ENCODE peak calls at places on chromosomes 3 and 15, in five cellular contexts. X, C, G, Q and F are unnamed samples.

GRCh38 chr3:144900366-144900765 is 928.7 kb downstream of the DIPK2A start:
- DNase-seq in C (no peak), Q (no peak), G (no peak), X (no peak), F (no peak)

GRCh38 chr15:40392986-40393948 is 10.7 kb downstream of the KNSTRN start:
- DNase-seq in G (no peak), X (no peak), C (no peak), Q (no peak), F (no peak)

GRCh38 chr3:190044142-190044541 is 76.6 kb downstream of the P3H2 start:
- DNase-seq in X (no peak), C (no peak), Q (no peak), G (no peak), F (no peak)

GRCh38 chr3:148951599-148952361 is 39.6 kb upstream of the GYG1 start:
- DNase-seq in G (no peak), Q (no peak), C (no peak), X (no peak), F (no peak)

GRCh38 chr3:172329070-172329469 is 119.2 kb downstream of the GHSR start:
- DNase-seq in G (no peak), X (no peak), C (no peak), Q (no peak), F (no peak)

GRCh38 chr3:134971359-134971758 is 176.3 kb downstream of the EPHB1 start:
- DNase-seq in X (no peak), G (no peak), Q (no peak), C (no peak), F (no peak)

GRCh38 chr3:90055721-90056120 is 948.3 kb downstream of the EPHA3 start:
- DNase-seq in X (no peak), Q (no peak), C (no peak), G (no peak), F (no peak)

GRCh38 chr3:195080571-195081141 is 190.3 kb downstream of the XXYLT1 start:
- DNase-seq in G (peak), C (no peak), X (no peak), Q (no peak), F (no peak)

GRCh38 chr3:147130461-147130860 is 275.9 kb downstream of the ZIC4 start:
- DNase-seq in X (no peak), C (no peak), Q (no peak), G (no peak), F (no peak)

DNA sequence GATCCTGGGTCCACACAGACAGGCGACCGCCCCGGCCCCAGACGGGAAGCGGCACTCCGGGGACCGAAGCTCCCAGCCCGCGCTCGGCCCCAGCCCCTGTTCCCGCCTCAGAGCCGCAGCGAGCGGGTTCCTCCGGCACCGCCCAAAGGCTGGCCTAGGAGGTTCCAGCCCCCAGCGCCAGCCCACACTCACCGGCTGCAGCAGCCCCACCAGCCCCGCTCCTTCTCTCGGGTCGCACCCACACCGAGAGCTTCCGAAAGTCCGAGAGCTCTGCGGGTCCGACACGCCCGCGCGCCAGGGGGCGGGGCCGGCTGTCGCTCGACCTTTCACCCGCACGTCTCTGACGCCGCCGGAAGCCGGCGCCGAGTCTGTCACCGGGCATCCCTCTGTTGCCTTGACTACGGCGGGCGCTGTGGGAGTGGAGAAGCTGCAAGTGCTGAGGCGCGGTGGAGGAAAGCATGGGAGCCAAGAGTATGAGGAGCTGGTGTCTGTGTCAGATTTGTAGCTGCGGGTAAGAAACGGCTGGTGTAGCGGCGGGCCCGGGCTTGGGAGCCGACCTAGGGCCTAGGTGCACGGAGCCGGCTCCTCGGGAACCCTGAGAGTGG is at the start of the genes EFL1 and SAXO2:
- DNase-seq in Q (peak), X (peak), C (peak), G (peak), F (peak)
- TF ChIP-seq POLR2A in Q (peak), X (peak), C (no peak), G (no peak), F (peak)

GRCh38 chr3:52537165-52537635 is 795 bp downstream of the UQCC5 start:
- DNase-seq in C (no peak), G (no peak), Q (no peak), X (no peak), F (no peak)

GRCh38 chr3:52537726-52538421 is 1.5 kb downstream of the UQCC5 start:
- DNase-seq in G (no peak), C (no peak), X (no peak), Q (no peak), F (no peak)

GRCh38 chr3:52536112-52536368 is 365 bp upstream of the UQCC5 start:
- DNase-seq in G (no peak), X (no peak), Q (no peak), C (no peak), F (no peak)

GRCh38 chr3:52535411-52536111 is 844 bp upstream of the UQCC5 start:
- DNase-seq in C (no peak), Q (no peak), G (no peak), X (no peak), F (peak)

DNA sequence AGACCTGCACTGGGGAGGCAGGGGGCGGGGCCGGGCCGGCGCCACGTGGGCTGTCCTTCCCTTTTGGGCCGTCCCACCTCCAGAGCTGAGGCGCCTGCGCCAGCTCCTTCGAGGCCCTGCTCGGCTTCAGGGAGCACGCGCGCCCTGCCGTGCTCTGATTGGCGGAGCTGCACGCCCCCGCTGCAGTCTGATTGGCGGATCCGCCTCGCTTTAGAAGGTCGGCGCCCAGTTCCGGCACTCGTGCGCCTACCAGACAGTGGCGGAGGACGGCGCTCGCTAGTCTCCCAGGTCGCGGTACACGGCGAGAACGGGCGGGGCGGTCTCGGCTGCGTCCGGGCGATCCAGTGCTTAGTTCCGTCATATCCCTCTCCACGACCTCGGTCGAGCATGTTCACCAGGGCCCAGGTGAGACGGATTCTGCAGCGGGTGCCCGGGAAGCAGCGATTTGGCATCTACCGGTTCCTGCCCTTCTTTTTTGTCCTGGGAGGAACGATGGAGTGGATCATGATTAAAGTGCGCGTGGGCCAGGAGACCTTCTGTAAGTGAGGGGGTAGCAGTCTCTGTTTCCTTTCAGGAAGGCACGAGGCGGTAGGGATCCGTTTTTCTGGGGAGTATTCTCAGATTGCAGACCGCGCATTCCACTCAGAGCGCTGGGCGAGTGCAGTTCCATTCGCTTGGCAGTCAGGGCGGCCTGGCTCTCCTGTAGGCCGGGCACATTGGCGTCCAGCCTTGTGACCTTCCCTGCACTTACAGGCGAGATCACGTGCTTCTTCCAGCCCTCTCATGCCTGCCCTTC is at the start of gene UQCC5:
- DNase-seq in X (peak), G (peak), C (peak), Q (peak), F (peak)
- TF ChIP-seq POLR2A in X (peak), G (peak), C (peak), Q (peak), F (peak)

GRCh38 chr3:9467451-9467850 is 70.0 kb downstream of the SETD5 start:
- DNase-seq in Q (no peak), C (no peak), X (no peak), G (no peak), F (no peak)

GRCh38 chr3:9473496-9473895 is 76.1 kb downstream of the SETD5 start:
- DNase-seq in Q (no peak), G (no peak), X (no peak), C (no peak), F (no peak)

GRCh38 chr3:9469953-9470352 is 72.5 kb downstream of the SETD5 start:
- DNase-seq in G (no peak), X (no peak), Q (no peak), C (no peak), F (no peak)

GRCh38 chr3:9468460-9468859 is 71.0 kb downstream of the SETD5 start:
- DNase-seq in C (no peak), X (no peak), Q (no peak), G (no peak), F (no peak)
- TF ChIP-seq POLR2A in C (no peak), X (no peak), Q (no peak), G (no peak), F (no peak)

DNA sequence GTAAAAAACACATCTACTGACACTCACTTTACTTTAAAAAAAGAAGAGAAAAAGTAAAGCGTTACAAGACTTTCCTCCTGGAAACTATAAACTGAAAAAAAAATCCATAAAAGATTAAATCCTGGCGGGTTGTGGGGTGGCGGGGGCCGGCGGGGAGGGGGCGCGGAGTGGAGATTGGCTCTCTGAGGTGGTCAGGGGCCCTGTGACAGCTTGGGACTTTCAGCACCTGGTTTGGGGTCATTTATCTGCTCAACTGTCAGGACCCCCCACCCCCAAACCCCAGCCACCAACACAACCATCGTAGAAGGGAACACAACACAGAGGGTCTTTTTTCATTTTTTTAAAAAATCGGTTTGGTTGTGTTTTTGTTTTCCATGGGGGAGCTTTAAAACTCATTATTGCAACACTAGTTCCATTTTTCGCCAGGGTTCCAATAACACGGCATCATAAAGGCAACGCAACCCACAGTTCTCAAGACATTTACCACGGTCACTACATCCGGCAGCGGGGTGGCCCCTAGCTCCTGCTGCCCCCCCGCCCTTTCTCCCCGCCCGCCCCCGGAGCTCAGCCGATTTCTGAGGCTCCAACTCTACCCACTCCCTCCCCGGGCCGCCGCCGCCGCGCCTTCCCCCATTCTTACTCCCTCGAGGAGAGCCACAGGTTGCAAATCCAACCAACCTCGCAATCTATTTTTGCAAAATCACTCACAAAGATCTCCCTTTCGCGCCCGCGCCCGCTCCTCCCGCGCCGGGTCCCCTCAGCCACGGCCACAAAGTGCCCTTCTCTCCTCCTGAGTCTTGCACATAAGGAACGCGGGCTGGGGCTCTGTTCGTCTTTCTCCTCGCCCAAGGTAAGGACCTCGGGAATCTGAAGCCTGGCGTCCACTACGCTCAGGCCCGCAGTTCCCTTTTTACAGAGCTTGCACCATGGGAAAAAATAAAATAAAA is 1.8 kb downstream of the BCL6 start:
- DNase-seq in Q (no peak), G (peak), C (no peak), X (peak), F (no peak)
- TF ChIP-seq POLR2A in Q (no peak), G (no peak), C (no peak), X (no peak), F (no peak)

GRCh38 chr3:169144271-169144670 is 519.2 kb downstream of the MECOM start:
- DNase-seq in C (no peak), Q (no peak), G (no peak), X (no peak), F (no peak)

GRCh38 chr3:169146866-169147245 is 516.7 kb downstream of the MECOM start:
- DNase-seq in X (peak), C (no peak), Q (no peak), G (no peak), F (no peak)

GRCh38 chr3:169146112-169146665 is 517.3 kb downstream of the MECOM start:
- DNase-seq in Q (no peak), X (peak), G (peak), C (no peak), F (peak)

GRCh38 chr3:169144691-169145090 is 518.8 kb downstream of the MECOM start:
- DNase-seq in C (no peak), G (no peak), X (no peak), Q (no peak), F (no peak)

DNA sequence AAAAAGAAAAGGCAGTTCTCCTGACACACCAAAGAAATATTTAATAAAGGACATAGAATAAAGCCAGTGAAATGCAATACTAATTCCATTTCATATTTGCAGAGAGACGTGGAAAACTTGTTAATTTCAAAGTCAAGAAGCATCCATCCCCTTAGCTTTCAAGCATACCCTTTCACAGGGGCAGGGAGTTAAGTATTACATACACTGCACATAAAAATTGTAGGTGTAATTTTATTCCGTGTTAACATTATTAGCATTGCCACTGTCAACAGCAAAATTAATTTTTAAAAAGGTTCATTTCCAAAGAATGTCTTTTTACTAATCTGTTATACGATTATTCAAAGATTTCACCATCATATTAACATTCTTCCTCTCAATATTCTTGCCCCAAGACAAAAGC is 518.0 kb downstream of the MECOM start:
- DNase-seq in Q (no peak), G (no peak), X (no peak), C (no peak), F (no peak)
- TF ChIP-seq POLR2A in Q (no peak), G (no peak), X (no peak), C (no peak), F (no peak)

DNA sequence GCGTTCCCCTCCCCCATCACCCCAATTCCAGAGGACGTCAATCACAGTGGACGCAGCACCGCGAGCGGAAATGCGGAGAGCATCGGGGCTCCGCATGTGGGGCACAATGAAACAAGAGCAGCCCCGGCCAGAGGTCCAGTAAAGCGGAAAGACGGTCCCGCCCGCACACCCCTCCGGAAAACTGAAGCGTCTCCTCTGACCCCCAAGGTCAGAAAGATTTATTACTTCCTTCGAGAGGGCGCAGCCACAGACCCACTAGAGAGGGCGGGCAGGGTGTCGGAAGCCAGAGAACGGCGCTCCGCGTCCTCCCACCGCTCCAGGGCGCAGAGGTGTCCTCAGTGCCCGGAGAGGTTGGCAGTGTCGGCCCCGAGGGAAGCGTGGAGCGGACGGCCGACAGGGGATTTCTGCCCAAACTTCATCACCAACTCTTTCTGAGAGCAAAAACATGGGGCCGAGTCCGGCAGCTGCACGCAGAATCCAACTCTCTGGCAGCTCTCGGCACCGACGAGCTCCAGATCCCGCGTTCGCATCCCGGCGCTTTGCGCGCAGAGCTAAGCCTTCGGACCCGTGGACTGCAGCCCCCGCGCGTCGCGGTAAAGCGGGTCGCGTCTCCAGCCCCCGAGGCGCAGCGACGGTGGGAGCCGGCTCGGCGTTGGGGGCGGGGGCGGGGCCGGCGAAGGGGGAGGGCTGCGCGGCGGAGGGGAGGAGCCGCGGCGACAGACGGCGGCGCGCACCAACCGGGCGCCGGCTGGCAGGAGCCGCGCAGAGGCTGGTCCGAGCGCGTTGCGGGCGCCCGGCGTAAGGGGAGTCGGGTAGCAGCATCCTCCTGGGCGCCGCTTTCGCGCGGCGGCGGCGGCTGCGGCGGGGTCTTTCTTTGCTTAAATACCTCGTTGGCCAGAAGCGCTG is at the start of gene CHST2:
- DNase-seq in C (no peak), G (peak), X (peak), Q (peak), F (peak)
- TF ChIP-seq POLR2A in C (no peak), G (no peak), X (no peak), Q (peak), F (peak)